ENCODE peak calls at places on chromosome 22, in four cellular contexts. E is colonic mucosa, D is HEK293T, H is anterior cingulate cortex. A is an unnamed sample.

GRCh38 chr22:45868586-45869443 is 108.1 kb downstream of the WNT7B start:
- DNase-seq in H (no peak), E (peak), D (no peak), A (no peak)

GRCh38 chr22:45425101-45425500 is 11.6 kb downstream of the RIBC2 start:
- DNase-seq in E (no peak), D (no peak), H (no peak), A (no peak)

GRCh38 chr22:32354360-32355351 is 3.0 kb upstream of the RFPL3 start:
- DNase-seq in H (no peak), E (no peak), D (no peak), A (no peak)

GRCh38 chr22:49270595-49271368 is 556.9 kb downstream of the BRD1 start:
- DNase-seq in E (no peak), D (no peak), H (no peak), A (no peak)

GRCh38 chr22:45154383-45154782 is 9.3 kb upstream of the NUP50 start:
- DNase-seq in D (no peak), H (no peak), E (no peak), A (no peak)

GRCh38 chr22:40953446-40953845 is 2.3 kb downstream of the RBX1 start:
- DNase-seq in D (no peak), E (no peak), H (no peak), A (no peak)

GRCh38 chr22:47804281-47804680 is 1041.8 kb downstream of the TBC1D22A start:
- DNase-seq in H (no peak), D (no peak), E (no peak), A (no peak)

GRCh38 chr22:25051073-25051472 is 98.6 kb downstream of the KIAA1671 start:
- DNase-seq in E (no peak), H (no peak), D (peak), A (no peak)

GRCh38 chr22:49853981-49854791 is 542 bp downstream of the ZBED4 start:
- DNase-seq in H (no peak), E (peak), D (peak), A (peak)

GRCh38 chr22:37815593-37815992 is 7.6 kb upstream of the GALR3 start:
- DNase-seq in E (no peak), D (no peak), H (no peak), A (no peak)

GRCh38 chr22:39478461-39478860 is 21.6 kb downstream of the MGAT3 start:
- DNase-seq in H (no peak), D (no peak), E (no peak), A (peak)

GRCh38 chr22:28075260-28075981 is 156.4 kb upstream of the PITPNB start:
- DNase-seq in H (no peak), D (no peak), E (peak), A (no peak)

GRCh38 chr22:47207846-47208554 is 445.6 kb downstream of the TBC1D22A start:
- DNase-seq in E (peak), D (no peak), H (no peak), A (no peak)

GRCh38 chr22:37241351-37242142 is 2.5 kb downstream of the RAC2 start:
- DNase-seq in D (no peak), H (no peak), E (no peak), A (no peak)

GRCh38 chr22:42172385-42173172 is 42.0 kb upstream of the CYP2D6 start:
- DNase-seq in D (no peak), H (no peak), E (peak), A (no peak)

GRCh38 chr22:38971202-38971601 is 10.9 kb upstream of the APOBEC3B start:
- DNase-seq in E (no peak), D (no peak), H (no peak), A (no peak)

GRCh38 chr22:24726848-24727217 is 47.7 kb downstream of the PIWIL3 start:
- DNase-seq in H (no peak), E (no peak), D (no peak), A (no peak)

GRCh38 chr22:28183078-28183870 is 264.2 kb upstream of the PITPNB start:
- DNase-seq in E (no peak), H (no peak), D (no peak), A (no peak)

GRCh38 chr22:36424901-36425579 is 37.3 kb upstream of the MYH9 start:
- DNase-seq in E (no peak), D (no peak), H (no peak), A (no peak)

GRCh38 chr22:40567106-40567505 is 69.4 kb downstream of the MRTFA start:
- DNase-seq in D (no peak), E (no peak), H (no peak), A (no peak)

GRCh38 chr22:25409240-25409639 is 155.2 kb upstream of the GRK3 start:
- DNase-seq in D (no peak), E (no peak), H (no peak), A (no peak)

GRCh38 chr22:37696657-37697539 is at the start of gene TRIOBP:
- DNase-seq in H (peak), E (peak), D (peak), A (peak)

GRCh38 chr22:19203839-19204238 is 25.3 kb upstream of the SLC25A1 start:
- DNase-seq in E (no peak), D (no peak), H (no peak), A (no peak)

GRCh38 chr22:42697542-42698013 is 23.1 kb downstream of the A4GALT start:
- DNase-seq in E (peak), H (no peak), D (no peak), A (no peak)

A was measured in nephron progenitor cell.